ENCODE peak calls at places on chromosomes 12 and 14, in five cellular contexts. C is sigmoid colon, M is thoracic aorta, L is transverse colon, W is heart right ventricle. F is an unnamed sample.

GRCh38 chr14:80587096-80587724 is 354.3 kb downstream of the CEP128 start:
- DNase-seq in M (no peak), C (no peak), L (no peak), W (no peak), F (no peak)

GRCh38 chr14:97777622-97778021 is 980.4 kb downstream of the VRK1 start:
- DNase-seq in M (no peak), W (no peak), C (no peak), L (no peak), F (no peak)

GRCh38 chr12:112408621-112409020 is 784 bp downstream of the RPL6 start:
- DNase-seq in L (no peak), M (no peak), C (no peak), W (no peak), F (no peak)

GRCh38 chr12:90628213-90628612 is 326.8 kb downstream of the CCER1 start:
- DNase-seq in W (no peak), C (no peak), M (no peak), L (no peak), F (no peak)

GRCh38 chr14:69592923-69593677 is 18.3 kb upstream of the SUSD6 start:
- DNase-seq in W (peak; percentile 34), C (peak; percentile 77), L (no peak), M (no peak), F (peak; percentile 79)

GRCh38 chr12:128076188-128076587 is 190.8 kb upstream of the TMEM132C start:
- DNase-seq in W (no peak), L (no peak), C (no peak), M (no peak), F (peak; percentile 34)

GRCh38 chr12:122182887-122183587 is at the start of gene LRRC43:
- DNase-seq in M (no peak), L (peak; percentile 41), W (no peak), C (no peak), F (no peak)

GRCh38 chr14:75880512-75880911 is 101.3 kb downstream of the TGFB3 start:
- DNase-seq in L (no peak), C (no peak), W (no peak), M (no peak), F (no peak)

GRCh38 chr12:32400114-32400672 is 835 bp downstream of the FGD4 start:
- DNase-seq in M (no peak), C (no peak), W (no peak), L (peak; percentile 63), F (no peak)

GRCh38 chr12:108594-108993 is 42.0 kb downstream of the IQSEC3 start:
- DNase-seq in M (no peak), C (peak; percentile 68), W (peak; percentile 34), L (peak; percentile 49), F (peak; percentile 37)

GRCh38 chr14:67497216-67497615 is 8.7 kb upstream of the TMEM229B start:
- DNase-seq in L (no peak), M (no peak), C (no peak), W (no peak), F (no peak)

GRCh38 chr14:61025239-61026223 is 44.5 kb downstream of the SLC38A6 start:
- DNase-seq in W (peak; percentile 59), C (peak; percentile 78), M (peak; percentile 14), L (peak; percentile 54), F (peak; percentile 39)

GRCh38 chr12:17216156-17216555 is 610.2 kb upstream of the LMO3 start:
- DNase-seq in W (no peak), M (no peak), L (no peak), C (no peak), F (no peak)

GRCh38 chr12:71548906-71549305 is 109.3 kb downstream of the LGR5 start:
- DNase-seq in W (no peak), L (no peak), C (no peak), M (no peak), F (no peak)

GRCh38 chr14:75409425-75410205 is 18.2 kb upstream of the JDP2 start:
- DNase-seq in L (no peak), C (no peak), W (no peak), M (no peak), F (no peak)

GRCh38 chr14:56799327-56799645 is 11.0 kb downstream of the OTX2 start:
- DNase-seq in M (no peak), C (no peak), L (no peak), W (no peak), F (no peak)

GRCh38 chr12:14965221-14965620 is 3.8 kb upstream of the ARHGDIB start:
- DNase-seq in W (no peak), C (no peak), L (no peak), M (no peak), F (no peak)

GRCh38 chr14:92382677-92383076 is 59.7 kb downstream of the SLC24A4 start:
- DNase-seq in L (no peak), W (no peak), C (no peak), M (no peak), F (peak; percentile 26)

GRCh38 chr12:8722286-8722685 is 24.5 kb downstream of the RIMKLB start:
- DNase-seq in M (no peak), W (no peak), C (no peak), L (no peak), F (no peak)

GRCh38 chr14:50397461-50398196 is 948 bp upstream of the CDKL1 start:
- DNase-seq in C (no peak), L (peak; percentile 34), W (peak; percentile 15), M (no peak), F (peak; percentile 72)

GRCh38 chr12:98401427-98401826 is 114.0 kb upstream of the TMPO start:
- DNase-seq in W (no peak), L (no peak), C (no peak), M (no peak), F (no peak)

GRCh38 chr14:64109821-64110554 is 184.2 kb downstream of the ESR2 start:
- DNase-seq in M (no peak), L (no peak), W (no peak), C (no peak), F (no peak)

GRCh38 chr14:103491691-103492090 is 30.9 kb downstream of the CKB start:
- DNase-seq in L (no peak), M (no peak), W (no peak), C (no peak), F (no peak)

GRCh38 chr12:93759512-93760081 is 82.4 kb downstream of the CRADD start:
- DNase-seq in L (no peak), C (no peak), W (no peak), M (no peak), F (no peak)

GRCh38 chr12:114274131-114274530 is 131.8 kb downstream of the TBX5 start:
- DNase-seq in W (no peak), L (no peak), C (no peak), M (no peak), F (peak; percentile 4)

GRCh38 chr14:90489306-90489705 is 92.5 kb downstream of the CALM1 start:
- DNase-seq in L (no peak), C (no peak), W (no peak), M (no peak), F (no peak)

GRCh38 chr12:31204995-31205582 is 120.9 kb downstream of the SINHCAF start:
- DNase-seq in M (no peak), C (no peak), W (no peak), L (no peak), F (no peak)

GRCh38 chr12:19165446-19165845 is 35.9 kb downstream of the PLEKHA5 start:
- DNase-seq in W (no peak), M (no peak), L (no peak), C (no peak), F (no peak)

GRCh38 chr12:19168634-19169033 is 39.1 kb downstream of the PLEKHA5 start:
- DNase-seq in M (no peak), W (no peak), L (no peak), C (no peak), F (no peak)

GRCh38 chr12:19166956-19167355 is 37.4 kb downstream of the PLEKHA5 start:
- DNase-seq in L (no peak), C (no peak), M (no peak), W (no peak), F (no peak)

GRCh38 chr12:19167708-19168107 is 38.2 kb downstream of the PLEKHA5 start:
- DNase-seq in C (no peak), M (no peak), W (no peak), L (no peak), F (no peak)

GRCh38 chr12:19166387-19166786 is 36.9 kb downstream of the PLEKHA5 start:
- DNase-seq in W (no peak), C (no peak), M (no peak), L (no peak), F (no peak)
- H3K27me3 ChIP-seq in W (no peaks in the 10 kb centered on the region), C (no peaks in the 10 kb centered on the region), M (no peaks in the 10 kb centered on the region), L (no peaks in the 10 kb centered on the region), F (no peaks in the 10 kb centered on the region)

DNA sequence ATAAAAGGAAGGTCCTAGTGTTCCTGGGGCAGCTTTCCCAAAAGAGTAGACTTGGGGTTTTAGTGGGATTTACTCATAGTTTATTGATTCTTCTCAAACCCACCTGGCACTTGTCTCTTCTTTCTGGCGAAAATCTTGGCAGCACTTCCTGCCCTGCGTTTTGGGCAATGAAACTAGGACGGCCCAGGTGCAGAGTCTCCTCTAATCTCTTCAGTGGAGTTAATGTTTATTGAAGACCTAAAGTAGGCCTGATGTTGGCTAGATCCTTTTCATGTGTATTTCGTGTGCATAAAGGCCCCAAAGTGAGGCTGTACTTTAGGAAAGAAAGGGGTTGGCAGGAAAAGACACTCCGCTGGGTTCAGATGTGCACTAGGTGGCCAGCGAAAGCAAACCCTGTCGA is 5.1 kb downstream of the WNT5B start:
- DNase-seq in C (no peak), W (no peak), L (no peak), M (no peak), F (no peak)
- H3K27me3 ChIP-seq in C (no peaks in the 10 kb centered on the region), W (no peaks in the 10 kb centered on the region), L (peaks cover 24% of the 10 kb centered on the region), M (no peaks in the 10 kb centered on the region), F (no peaks in the 10 kb centered on the region)

DNA sequence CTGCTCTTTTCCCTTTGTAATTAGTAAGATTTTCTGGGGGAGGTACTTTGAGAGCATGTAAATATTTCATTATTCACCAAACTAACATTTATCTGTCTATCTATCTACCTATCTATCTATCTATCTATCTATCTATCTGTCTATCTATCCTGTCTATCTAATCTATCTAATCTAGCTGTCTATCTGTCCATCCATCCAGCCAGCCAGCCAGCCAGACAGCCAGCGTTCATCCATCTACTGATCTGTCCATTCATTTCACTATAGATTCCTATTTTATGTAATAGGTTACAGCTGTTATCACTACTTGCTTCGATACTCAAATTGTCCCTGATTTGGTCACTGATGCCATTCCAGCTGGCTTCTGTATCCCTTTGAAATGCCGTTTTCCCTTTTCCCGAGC is 67.9 kb downstream of the PRMT8 start:
- DNase-seq in C (no peak), W (no peak), M (no peak), L (no peak), F (no peak)
- H3K27me3 ChIP-seq in C (no peaks in the 10 kb centered on the region), W (peaks cover 10% of the 10 kb centered on the region), M (no peaks in the 10 kb centered on the region), L (no peaks in the 10 kb centered on the region), F (peaks cover 4% of the 10 kb centered on the region)

DNA sequence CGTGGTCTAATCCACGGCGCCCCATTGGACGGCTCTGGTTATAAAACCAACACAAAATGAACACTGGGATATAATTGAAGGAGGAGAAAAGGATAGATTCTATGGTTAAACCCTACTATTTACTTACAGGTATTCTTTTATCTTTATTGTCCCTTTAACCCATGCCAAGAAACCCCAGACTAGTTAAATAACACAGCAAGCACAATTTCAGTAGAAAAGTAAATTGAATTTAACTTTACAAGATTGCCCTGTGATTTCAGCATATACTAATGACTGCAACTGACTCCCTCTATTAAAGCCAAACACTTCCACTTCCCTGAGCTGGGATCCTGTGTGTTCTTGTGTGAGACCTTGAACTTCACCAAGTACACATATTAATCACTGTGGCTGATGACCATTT is 45.3 kb downstream of the BCL11B start:
- DNase-seq in C (no peak), L (no peak), W (no peak), M (no peak), F (no peak)
- H3K27me3 ChIP-seq in C (peaks cover 12% of the 10 kb centered on the region), L (peaks cover 10% of the 10 kb centered on the region), W (peaks cover 55% of the 10 kb centered on the region), M (no peaks in the 10 kb centered on the region), F (no peaks in the 10 kb centered on the region)

GRCh38 chr14:100566586-100566985 is 20.6 kb downstream of the BEGAIN start:
- DNase-seq in M (no peak), C (no peak), W (no peak), L (no peak), F (no peak)
- H3K27me3 ChIP-seq in M (no peaks in the 10 kb centered on the region), C (peaks cover 55% of the 10 kb centered on the region), W (peaks cover 68% of the 10 kb centered on the region), L (peaks cover 59% of the 10 kb centered on the region), F (peaks cover 2% of the 10 kb centered on the region)

F was measured in MG63.